ENCODE peak calls at places on chromosomes 3 and 15, in six cellular contexts. F is uterus; T is CD8-positive, alpha-beta T cell; Z is lower lobe of right lung; V is PC-3; L is cardiac muscle cell. R is an unnamed sample.

GRCh38 chr3:23830869-23831484 is 25.2 kb downstream of the UBE2E1 start:
- DNase-seq in F (no peak), T (no peak), Z (no peak), V (no peak), L (no peak), R (no peak)

GRCh38 chr3:13019243-13019701 is 54.0 kb downstream of the IQSEC1 start:
- DNase-seq in F (peak; percentile 64), T (no peak), Z (peak; percentile 48), V (no peak), L (peak; percentile 86), R (no peak)

GRCh38 chr3:156666073-156666472 is 8.3 kb upstream of the TIPARP start:
- DNase-seq in F (no peak), T (no peak), Z (no peak), V (no peak), L (no peak), R (no peak)

GRCh38 chr3:70064194-70064787 is 64.8 kb downstream of the SAMMSON start:
- DNase-seq in F (no peak), T (peak; percentile 5), Z (no peak), V (peak; percentile 53), L (peak; percentile 62), R (no peak)

GRCh38 chr3:144085964-144086363 is 114.3 kb downstream of the DIPK2A start:
- DNase-seq in F (no peak), T (no peak), Z (no peak), V (peak; percentile 89), L (peak; percentile 81), R (no peak)

GRCh38 chr3:63349583-63350177 is 71.6 kb downstream of the SYNPR start:
- DNase-seq in F (peak; percentile 19), T (no peak), Z (peak; percentile 48), V (peak; percentile 77), L (peak; percentile 79), R (no peak)

GRCh38 chr3:99823723-99824711 is 6.4 kb downstream of the CMSS1 start:
- DNase-seq in F (no peak), T (no peak), Z (no peak), V (no peak), L (no peak), R (peak; percentile 31)

GRCh38 chr15:47588968-47589367 is 128.3 kb upstream of the SEMA6D start:
- DNase-seq in F (no peak), T (no peak), Z (no peak), V (no peak), L (no peak), R (no peak)

GRCh38 chr15:34655198-34655770 is 71.8 kb upstream of the GOLGA8B start:
- DNase-seq in F (no peak), T (no peak), Z (no peak), V (no peak), L (no peak), R (no peak)

GRCh38 chr15:64507293-64507802 is 47.0 kb downstream of the ZNF609 start:
- DNase-seq in F (peak; percentile 76), T (peak; percentile 34), Z (peak; percentile 80), V (no peak), L (peak; percentile 97), R (peak; percentile 65)
- H3K4me1 ChIP-seq in F (peaks cover 14% of the 10 kb centered on the region), T (peaks cover 85% of the 10 kb centered on the region), Z (peaks cover 44% of the 10 kb centered on the region), V (no peaks in the 10 kb centered on the region), L (peaks cover 36% of the 10 kb centered on the region), R (peaks cover 33% of the 10 kb centered on the region)

DNA sequence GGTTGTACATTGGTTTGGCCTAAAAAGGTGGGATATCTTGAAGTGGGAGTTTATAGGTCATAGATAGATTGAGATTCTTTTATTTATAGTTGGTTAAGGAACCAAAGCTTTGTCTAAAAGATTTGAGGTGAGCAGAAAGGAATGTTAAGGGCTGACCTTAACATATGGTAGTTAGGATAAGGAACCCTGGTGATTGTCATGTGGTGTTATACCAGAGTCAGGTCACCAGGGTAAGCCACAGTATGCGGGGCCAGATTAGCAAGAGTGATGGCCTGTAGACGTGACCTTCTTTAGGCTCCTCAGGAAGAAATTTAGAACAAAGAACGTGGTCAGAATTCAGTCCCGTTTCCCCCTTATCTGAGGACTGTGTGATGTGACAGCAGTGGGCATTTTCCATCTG is 249.2 kb downstream of the GABRG3 start:
- DNase-seq in F (no peak), T (no peak), Z (no peak), V (no peak), L (no peak), R (no peak)
- H3K9me3 ChIP-seq in F (no peaks in the 10 kb centered on the region), T (no peaks in the 10 kb centered on the region), Z (no peaks in the 10 kb centered on the region), V (no peaks in the 10 kb centered on the region), L (no peaks in the 10 kb centered on the region), R (peaks cover 69% of the 10 kb centered on the region)

GRCh38 chr3:38386992-38387750 is 40.6 kb downstream of the XYLB start:
- DNase-seq in F (no peak), T (no peak), Z (no peak), V (no peak), L (no peak), R (no peak)
- H3K36me3 ChIP-seq in F (no peaks in the 10 kb centered on the region), T (no peaks in the 10 kb centered on the region), Z (no peaks in the 10 kb centered on the region), V (peaks cover 46% of the 10 kb centered on the region), L (no peaks in the 10 kb centered on the region), R (no peaks in the 10 kb centered on the region)

GRCh38 chr3:186012137-186012536 is 74.3 kb upstream of the TRA2B start:
- DNase-seq in F (no peak), T (no peak), Z (no peak), V (no peak), L (no peak), R (no peak)

GRCh38 chr3:186014866-186015265 is 77.1 kb upstream of the TRA2B start:
- DNase-seq in F (no peak), T (no peak), Z (no peak), V (no peak), L (no peak), R (no peak)

GRCh38 chr3:186013312-186013711 is 75.5 kb upstream of the TRA2B start:
- DNase-seq in F (no peak), T (no peak), Z (no peak), V (no peak), L (no peak), R (no peak)
- H3K4me1 ChIP-seq in F (no peaks in the 10 kb centered on the region), T (no peaks in the 10 kb centered on the region), Z (no peaks in the 10 kb centered on the region), V (no peaks in the 10 kb centered on the region), L (no peaks in the 10 kb centered on the region), R (no peaks in the 10 kb centered on the region)

DNA sequence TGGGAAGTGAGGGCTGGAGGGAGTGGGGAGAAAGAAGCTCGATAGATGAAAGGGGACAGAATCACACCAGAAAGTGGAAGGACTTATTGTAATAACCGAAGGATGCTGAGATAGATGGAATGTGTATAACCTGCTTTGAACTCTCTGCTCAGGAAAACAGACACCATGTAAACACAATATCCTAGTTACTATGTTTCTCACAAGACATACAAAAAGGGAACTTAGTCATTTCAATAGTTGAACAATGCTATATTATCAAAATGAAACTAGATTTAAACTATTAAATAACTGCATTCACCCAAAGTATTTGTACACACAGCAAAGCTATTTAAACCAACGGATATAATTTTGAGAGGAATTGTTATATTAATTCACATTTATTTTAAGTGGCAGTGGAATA is 108.3 kb upstream of the GADL1 start:
- DNase-seq in F (no peak), T (no peak), Z (no peak), V (no peak), L (no peak), R (no peak)
- H3K9me3 ChIP-seq in F (no peaks in the 10 kb centered on the region), T (no peaks in the 10 kb centered on the region), Z (no peaks in the 10 kb centered on the region), V (no peaks in the 10 kb centered on the region), L (no peaks in the 10 kb centered on the region), R (no peaks in the 10 kb centered on the region)

GRCh38 chr3:52043750-52044149 is 12.6 kb downstream of the DUSP7 start:
- DNase-seq in F (no peak), T (no peak), Z (no peak), V (no peak), L (no peak), R (no peak)

GRCh38 chr3:52039426-52039825 is 16.9 kb downstream of the DUSP7 start:
- DNase-seq in F (no peak), T (no peak), Z (no peak), V (no peak), L (no peak), R (no peak)

GRCh38 chr3:52040600-52040999 is 15.8 kb downstream of the DUSP7 start:
- DNase-seq in F (no peak), T (no peak), Z (no peak), V (no peak), L (no peak), R (no peak)

GRCh38 chr3:52039846-52040245 is 16.5 kb downstream of the DUSP7 start:
- DNase-seq in F (no peak), T (no peak), Z (peak; percentile 91), V (no peak), L (peak; percentile 67), R (no peak)

GRCh38 chr3:52041118-52041847 is 15.1 kb downstream of the DUSP7 start:
- DNase-seq in F (no peak), T (no peak), Z (no peak), V (peak; percentile 21), L (no peak), R (no peak)
- H3K36me3 ChIP-seq in F (no peaks in the 10 kb centered on the region), T (no peaks in the 10 kb centered on the region), Z (no peaks in the 10 kb centered on the region), V (no peaks in the 10 kb centered on the region), L (no peaks in the 10 kb centered on the region), R (no peaks in the 10 kb centered on the region)

R was measured in mucosa of descending colon.